ENCODE peak calls at places on chromosome 22, in six cellular contexts. J is brain pericyte, E is HEK293T, W is fibroblast of the conjunctiva, L is GOT3, T is HS-27A. Y is an unnamed sample.

GRCh38 chr22:19607198-19608113 is 83.2 kb upstream of the CLDN5 start:
- DNase-seq in T (no peak), L (no peak), J (no peak), W (no peak), E (no peak), Y (no peak)

GRCh38 chr22:41757507-41757906 is 43.0 kb upstream of the CCDC134 start:
- DNase-seq in E (no peak), J (no peak), T (no peak), W (no peak), L (no peak), Y (no peak)

GRCh38 chr22:46119093-46119728 is 31.1 kb upstream of the PPARA start:
- DNase-seq in E (no peak), J (no peak), W (no peak), L (no peak), T (no peak), Y (no peak)

GRCh38 chr22:39515266-39516050 is 4.9 kb upstream of the ATF4 start:
- DNase-seq in E (no peak), L (no peak), W (no peak), J (no peak), T (no peak), Y (no peak)

GRCh38 chr22:35582218-35582860 is 34.8 kb downstream of the MB start:
- DNase-seq in J (no peak), T (no peak), W (no peak), L (no peak), E (no peak), Y (no peak)

GRCh38 chr22:30733081-30733680 is 38.5 kb downstream of the OSBP2 start:
- DNase-seq in E (no peak), W (no peak), T (no peak), J (no peak), L (no peak), Y (no peak)

GRCh38 chr22:45336971-45337431 is 27.3 kb downstream of the FAM118A start:
- DNase-seq in W (no peak), L (no peak), T (no peak), E (no peak), J (no peak), Y (no peak)

GRCh38 chr22:46007003-46007847 is 30.3 kb upstream of the WNT7B start:
- DNase-seq in L (peak; percentile 24), J (no peak), E (no peak), T (no peak), W (peak; percentile 41), Y (no peak)

GRCh38 chr22:45889539-45890350 is 87.2 kb downstream of the WNT7B start:
- DNase-seq in J (no peak), W (no peak), E (no peak), L (no peak), T (no peak), Y (no peak)

GRCh38 chr22:23063539-23064380 is 6.6 kb upstream of the GNAZ start:
- DNase-seq in J (no peak), E (no peak), W (no peak), T (no peak), L (no peak), Y (peak; percentile 13)

GRCh38 chr22:45629469-45630089 is 42.1 kb upstream of the ATXN10 start:
- DNase-seq in L (no peak), W (no peak), E (no peak), T (no peak), J (no peak), Y (no peak)

GRCh38 chr22:37176464-37177061 is 11.5 kb downstream of the C1QTNF6 start:
- DNase-seq in E (no peak), L (no peak), W (peak; percentile 62), J (no peak), T (no peak), Y (no peak)

GRCh38 chr22:36145881-36146280 is 14.7 kb downstream of the APOL3 start:
- DNase-seq in W (no peak), J (no peak), T (no peak), E (no peak), L (no peak), Y (no peak)

GRCh38 chr22:46045459-46046298 is 68.7 kb upstream of the WNT7B start:
- DNase-seq in J (no peak), T (no peak), L (no peak), E (no peak), W (no peak), Y (no peak)

GRCh38 chr22:23088199-23088604 is 17.9 kb downstream of the GNAZ start:
- DNase-seq in W (no peak), T (no peak), L (no peak), E (no peak), J (no peak), Y (peak; percentile 27)

GRCh38 chr22:22556995-22557925 is 1.8 kb downstream of the PRAME start:
- DNase-seq in W (no peak), L (no peak), E (no peak), J (no peak), T (no peak), Y (no peak)

GRCh38 chr22:24156146-24156914 is 25.0 kb upstream of the SUSD2 start:
- DNase-seq in J (no peak), W (no peak), L (no peak), E (peak; percentile 60), T (no peak), Y (peak; percentile 84)

GRCh38 chr22:45678961-45679912 is 7.6 kb downstream of the ATXN10 start:
- DNase-seq in W (no peak), L (no peak), J (no peak), E (no peak), T (no peak), Y (no peak)

GRCh38 chr22:38862375-38863329 is 9.4 kb downstream of the CBX6 start:
- DNase-seq in T (no peak), E (no peak), J (no peak), L (no peak), W (peak; percentile 39), Y (no peak)

GRCh38 chr22:18063311-18063710 is 14.5 kb upstream of the PEX26 start:
- DNase-seq in T (no peak), E (no peak), J (no peak), W (no peak), L (no peak), Y (no peak)

GRCh38 chr22:22446527-22446926 is 62.0 kb downstream of the ZNF280B start:
- DNase-seq in J (no peak), E (no peak), L (no peak), W (no peak), T (no peak), Y (no peak)

GRCh38 chr22:45497268-45497667 is 5.4 kb upstream of the FBLN1 start:
- DNase-seq in T (no peak), L (no peak), E (no peak), W (no peak), J (no peak), Y (no peak)

GRCh38 chr22:38788417-38788816 is 5.5 kb downstream of the DNAL4 start:
- DNase-seq in T (no peak), J (peak; percentile 15), W (peak; percentile 75), E (no peak), L (no peak), Y (no peak)

GRCh38 chr22:21760640-21761039 is 25.0 kb upstream of the YPEL1 start:
- DNase-seq in T (no peak), L (no peak), E (no peak), W (peak; percentile 29), J (peak; percentile 65), Y (no peak)

GRCh38 chr22:37643225-37643847 is 3.9 kb downstream of the SH3BP1 start:
- DNase-seq in W (peak; percentile 36), E (peak; percentile 93), T (no peak), L (peak; percentile 49), J (no peak), Y (peak; percentile 90)

GRCh38 chr22:39348909-39349505 is 784 bp upstream of the SYNGR1 start:
- DNase-seq in J (no peak), L (no peak), W (no peak), E (no peak), T (no peak), Y (peak; percentile 27)

GRCh38 chr22:39284983-39285382 is 34.4 kb downstream of the RPL3 start:
- DNase-seq in W (no peak), T (no peak), J (no peak), E (no peak), L (no peak), Y (no peak)

GRCh38 chr22:45867118-45867905 is 109.7 kb downstream of the WNT7B start:
- DNase-seq in T (no peak), W (no peak), J (no peak), L (no peak), E (no peak), Y (no peak)

GRCh38 chr22:31040542-31041398 is 40.3 kb upstream of the SMTN start:
- DNase-seq in W (no peak), L (no peak), J (no peak), E (no peak), T (no peak), Y (no peak)

GRCh38 chr22:29310863-29311339 is 4.5 kb downstream of the GAS2L1 start:
- DNase-seq in T (peak; percentile 75), J (peak; percentile 89), L (peak; percentile 91), E (peak; percentile 83), W (peak; percentile 96), Y (peak; percentile 57)

GRCh38 chr22:31646186-31647019 is 15.6 kb downstream of the PISD start:
- DNase-seq in T (peak; percentile 58), W (peak; percentile 54), L (no peak), J (peak; percentile 57), E (peak; percentile 17), Y (peak; percentile 34)

GRCh38 chr22:40694409-40694808 is 15.1 kb downstream of the MCHR1 start:
- DNase-seq in L (no peak), W (no peak), J (no peak), E (no peak), T (no peak), Y (no peak)

GRCh38 chr22:19321757-19322156 is 30.2 kb upstream of the CLTCL1 start:
- DNase-seq in W (no peak), J (no peak), E (no peak), L (no peak), T (no peak), Y (no peak)

GRCh38 chr22:29813563-29813962 is 24.5 kb downstream of the ASCC2 start:
- DNase-seq in W (no peak), J (no peak), L (no peak), T (no peak), E (peak; percentile 37), Y (no peak)

Y was measured in activated CD8-positive, alpha-beta memory T cell treated with anti-CD3 and anti-CD28 coated beads, Interleukin-2, amount 50 U/mL, for 4 hours.